ENCODE peak calls at places on chromosomes 6 and 20, in six cellular contexts. Y is IMR-90, T is neuronal stem cell, F is mesenchymal stem cell, P is trophoblast cell, I is H1. W is an unnamed sample.

GRCh38 chr6:114376611-114377206 is 33.9 kb upstream of the HS3ST5 start:
- DNase-seq in P (no peak), I (no peak), Y (no peak), F (no peak), T (no peak), W (no peak)

GRCh38 chr20:24350923-24351368 is 118.5 kb upstream of the SYNDIG1 start:
- DNase-seq in T (no peak), P (peak; percentile 30), F (no peak), Y (no peak), I (no peak), W (no peak)

GRCh38 chr20:59564171-59564570 is 40.2 kb upstream of the PHACTR3 start:
- DNase-seq in P (no peak), T (no peak), I (no peak), Y (no peak), F (no peak), W (no peak)

GRCh38 chr6:70884074-70884983 is 72.5 kb downstream of the B3GAT2 start:
- DNase-seq in F (peak; percentile 54), I (peak; percentile 89), T (peak; percentile 69), P (peak; percentile 79), Y (peak; percentile 33), W (peak; percentile 78)

GRCh38 chr20:11067359-11067758 is 393.6 kb upstream of the JAG1 start:
- DNase-seq in T (no peak), Y (no peak), I (no peak), F (no peak), P (no peak), W (no peak)

GRCh38 chr6:5681480-5681879 is 325.2 kb downstream of the NRN1 start:
- DNase-seq in P (no peak), F (no peak), T (no peak), Y (no peak), I (no peak), W (no peak)

GRCh38 chr20:7858851-7859250 is 81.4 kb downstream of the HAO1 start:
- DNase-seq in I (no peak), P (no peak), T (no peak), Y (no peak), F (peak; percentile 17), W (no peak)

GRCh38 chr6:106066984-106067383 is 19.2 kb upstream of the PRDM1 start:
- DNase-seq in P (no peak), I (no peak), Y (peak; percentile 85), F (no peak), T (no peak), W (no peak)

GRCh38 chr6:137958809-137959565 is 91.9 kb downstream of the TNFAIP3 start:
- DNase-seq in Y (no peak), I (no peak), P (peak; percentile 9), F (no peak), T (no peak), W (no peak)

GRCh38 chr20:40486297-40486696 is 202.7 kb downstream of the MAFB start:
- DNase-seq in T (no peak), F (no peak), Y (no peak), I (no peak), P (no peak), W (no peak)

GRCh38 chr6:147141690-147142308 is 62.4 kb upstream of the STXBP5 start:
- DNase-seq in F (peak; percentile 45), Y (peak; percentile 71), I (no peak), P (no peak), T (no peak), W (no peak)

GRCh38 chr20:50554694-50555579 is 44.8 kb downstream of the PTPN1 start:
- DNase-seq in P (no peak), F (no peak), Y (no peak), T (no peak), I (no peak), W (no peak)

GRCh38 chr6:125123468-125124249 is 29.9 kb upstream of the TPD52L1 start:
- DNase-seq in F (no peak), T (no peak), P (no peak), I (no peak), Y (no peak), W (no peak)

GRCh38 chr6:11805259-11806053 is 26.9 kb upstream of the ADTRP start:
- DNase-seq in T (no peak), P (peak; percentile 26), Y (no peak), I (peak; percentile 65), F (no peak), W (peak; percentile 83)

GRCh38 chr6:94071835-94072234 is 652.5 kb upstream of the EPHA7 start:
- DNase-seq in Y (no peak), F (peak; percentile 31), I (no peak), P (no peak), T (no peak), W (no peak)

GRCh38 chr20:18541741-18542140 is 25.5 kb upstream of the SMIM26 start:
- DNase-seq in Y (no peak), P (no peak), I (no peak), T (no peak), F (no peak), W (no peak)

GRCh38 chr6:20933057-20933792 is 399.0 kb downstream of the CDKAL1 start:
- DNase-seq in F (no peak), T (no peak), I (no peak), Y (no peak), P (no peak), W (no peak)

GRCh38 chr6:39520411-39520810 is 197.9 kb upstream of the KCNK16 start:
- DNase-seq in Y (no peak), P (no peak), T (no peak), I (no peak), F (no peak), W (no peak)

GRCh38 chr6:156826290-156826955 is 49.2 kb downstream of the ARID1B start:
- DNase-seq in F (no peak), T (no peak), Y (no peak), P (peak; percentile 46), I (no peak), W (no peak)

GRCh38 chr6:156830126-156830525 is 52.9 kb downstream of the ARID1B start:
- DNase-seq in Y (no peak), I (no peak), T (no peak), P (no peak), F (no peak), W (no peak)

GRCh38 chr6:156825475-156825874 is 48.3 kb downstream of the ARID1B start:
- DNase-seq in P (peak; percentile 98), F (no peak), T (no peak), I (no peak), Y (no peak), W (no peak)

GRCh38 chr6:156827382-156827781 is 50.2 kb downstream of the ARID1B start:
- DNase-seq in P (no peak), T (no peak), F (no peak), Y (no peak), I (no peak), W (no peak)

DNA sequence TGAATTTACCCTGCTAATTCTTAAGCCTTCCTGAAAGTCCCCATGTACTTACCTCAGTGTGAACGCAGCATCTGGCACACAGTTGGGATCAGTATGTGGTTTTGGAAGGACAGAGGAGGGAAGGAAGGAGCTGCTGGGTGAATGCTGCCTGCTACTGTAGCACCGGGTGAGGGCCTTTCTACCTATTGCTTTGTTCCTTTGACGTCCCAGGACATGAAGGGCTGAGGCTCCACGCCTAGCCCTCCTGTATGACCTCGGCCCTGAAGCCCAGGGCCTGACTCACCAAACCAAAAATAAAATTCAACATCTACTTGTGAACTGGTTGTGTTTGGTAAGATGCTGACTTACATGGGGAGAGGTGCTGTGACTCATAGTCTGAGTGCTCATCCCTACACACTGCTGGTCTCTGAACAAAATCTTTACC is 51.1 kb downstream of the ARID1B start:
- DNase-seq in Y (peak; percentile 91), T (no peak), I (no peak), F (peak; percentile 92), P (peak; percentile 48), W (no peak)
- H2AFZ ChIP-seq in Y (peak overlapping the region; percentile 45), T (no peak overlapping the region), I (no peak overlapping the region), F (no peak overlapping the region), P (no peak overlapping the region), W (no peak overlapping the region)

DNA sequence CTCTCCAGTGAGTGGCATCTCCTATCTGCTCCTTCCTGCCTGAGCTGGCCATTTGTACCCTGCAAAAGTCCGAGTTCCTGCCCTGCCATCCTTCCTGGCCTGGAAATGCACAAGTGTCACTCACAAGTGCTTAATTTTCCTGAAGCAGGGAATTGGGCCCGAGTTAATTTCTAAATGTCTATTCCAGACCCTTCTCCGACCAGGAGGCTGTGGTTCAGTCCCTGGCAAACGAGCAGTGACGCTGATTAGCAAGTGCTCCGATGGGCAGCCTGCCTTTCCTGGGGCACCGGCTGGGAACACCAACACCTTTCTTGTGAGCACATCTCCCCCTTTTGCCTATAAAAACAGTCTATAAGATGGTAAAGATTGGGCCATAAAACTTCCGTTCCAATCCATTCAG is 1.7 kb downstream of the SIRPA start:
- DNase-seq in P (no peak), Y (no peak), T (no peak), I (no peak), F (no peak), W (no peak)
- H3K4me1 ChIP-seq in P (peaks cover 17% of the 10 kb centered on the region), Y (peaks cover 22% of the 10 kb centered on the region), T (peaks cover 7% of the 10 kb centered on the region), I (peaks cover 13% of the 10 kb centered on the region), F (peaks cover 43% of the 10 kb centered on the region), W (no peaks in the 10 kb centered on the region)

GRCh38 chr20:38479596-38479995 is 7.0 kb downstream of the RALGAPB start:
- DNase-seq in P (no peak), Y (no peak), I (no peak), F (no peak), T (no peak), W (no peak)
- H3K18ac ChIP-seq in P (no peak overlapping the region), Y (no peak overlapping the region), I (no peak overlapping the region), F (no peak overlapping the region), T (no peak overlapping the region), W (no peak overlapping the region)

GRCh38 chr6:42704251-42704936 is 18.0 kb downstream of the PRPH2 start:
- DNase-seq in T (no peak), Y (no peak), I (peak; percentile 57), P (no peak), F (no peak), W (peak; percentile 71)
- H2AFZ ChIP-seq in T (peak overlapping the region; percentile 79), Y (peak overlapping the region; percentile 72), I (peak overlapping the region; percentile 98), P (no peak overlapping the region), F (no peak overlapping the region), W (no peak overlapping the region)

GRCh38 chr20:14510341-14510740 is 172.9 kb upstream of the FLRT3 start:
- DNase-seq in I (no peak), P (no peak), F (no peak), Y (no peak), T (no peak), W (no peak)

GRCh38 chr20:14518648-14519047 is 181.2 kb upstream of the FLRT3 start:
- DNase-seq in I (no peak), Y (no peak), T (no peak), F (no peak), P (no peak), W (no peak)

GRCh38 chr20:14507711-14508110 is 170.3 kb upstream of the FLRT3 start:
- DNase-seq in I (no peak), F (no peak), P (no peak), T (no peak), Y (no peak), W (no peak)

GRCh38 chr20:14512856-14513255 is 175.4 kb upstream of the FLRT3 start:
- DNase-seq in F (no peak), T (no peak), P (no peak), Y (no peak), I (no peak), W (no peak)
- H3K4me1 ChIP-seq in F (no peaks in the 10 kb centered on the region), T (no peaks in the 10 kb centered on the region), P (no peaks in the 10 kb centered on the region), Y (no peaks in the 10 kb centered on the region), I (no peaks in the 10 kb centered on the region), W (no peaks in the 10 kb centered on the region)